ENCODE peak calls at places on chromosomes 6 and 20, in eight cellular contexts. V is posterior cingulate gyrus; K is endothelial cell; I is SHP77 treated with DMSO at 0.1 percent for 48 hours; G is RCC 7860; R is stimulated activated CD4-positive, alpha-beta T cell treated with anti-CD3 and anti-CD28 coated beads, Interleukin-2, amount 100 ng/mL, for 48 hours; Q is nephron progenitor cell; Y is G401. U is an unnamed sample.
A peak's percentile ranks its signal among the peaks of the same experiment; 100 is the strongest.

GRCh38 chr6:159862103-159862502 is 28.7 kb upstream of the MAS1 start:
- DNase-seq in V (no peak), K (no peak), I (no peak), G (no peak), R (no peak), Q (no peak), Y (no peak), U (no peak)

GRCh38 chr6:148455674-148456559 is 113.3 kb downstream of the SASH1 start:
- DNase-seq in V (peak; percentile 70), K (no peak), I (no peak), G (no peak), R (no peak), Q (no peak), Y (peak; percentile 36), U (no peak)

GRCh38 chr20:37323985-37324384 is 22.0 kb upstream of the SRC start:
- DNase-seq in V (no peak), K (no peak), I (no peak), G (no peak), R (no peak), Q (no peak), Y (no peak), U (no peak)

GRCh38 chr20:5863040-5863811 is 87.1 kb downstream of the TRMT6 start:
- DNase-seq in V (no peak), K (no peak), I (no peak), G (peak; percentile 45), R (no peak), Q (no peak), Y (peak; percentile 99), U (no peak)

GRCh38 chr6:25175216-25175615 is 104.0 kb upstream of the CARMIL1 start:
- DNase-seq in V (no peak), K (no peak), I (no peak), G (no peak), R (no peak), Q (no peak), Y (no peak), U (peak; percentile 36)

GRCh38 chr6:14450133-14451040 is 332.8 kb downstream of the CD83 start:
- DNase-seq in V (no peak), K (no peak), I (no peak), G (no peak), R (no peak), Q (no peak), Y (peak; percentile 46), U (no peak)

GRCh38 chr6:121319112-121319553 is 15.1 kb downstream of the TBC1D32 start:
- DNase-seq in V (no peak), K (no peak), I (no peak), G (no peak), R (no peak), Q (no peak), Y (peak; percentile 26), U (no peak)

GRCh38 chr6:4369616-4370015 is 234.2 kb upstream of the ECI2 start:
- DNase-seq in V (no peak), K (no peak), I (no peak), G (peak; percentile 57), R (no peak), Q (no peak), Y (no peak), U (no peak)

GRCh38 chr6:149026530-149026942 is 279.7 kb downstream of the UST start:
- DNase-seq in V (no peak), K (peak; percentile 54), I (peak; percentile 35), G (peak; percentile 42), R (peak; percentile 44), Q (peak; percentile 47), Y (peak; percentile 41), U (no peak)

GRCh38 chr6:80638222-80639055 is 532.0 kb downstream of the BCKDHB start:
- DNase-seq in V (no peak), K (no peak), I (peak; percentile 92), G (peak; percentile 79), R (no peak), Q (no peak), Y (no peak), U (peak; percentile 8)

GRCh38 chr20:48908661-48909316 is 12.7 kb upstream of the ARFGEF2 start:
- DNase-seq in V (no peak), K (no peak), I (no peak), G (peak; percentile 18), R (no peak), Q (no peak), Y (no peak), U (no peak)

GRCh38 chr6:54264581-54265272 is 43.5 kb upstream of the TINAG start:
- DNase-seq in V (no peak), K (no peak), I (no peak), G (no peak), R (no peak), Q (no peak), Y (no peak), U (no peak)

GRCh38 chr6:20534906-20535305 is 649 bp downstream of the CDKAL1 start:
- DNase-seq in V (no peak), K (no peak), I (no peak), G (no peak), R (no peak), Q (no peak), Y (no peak), U (no peak)

GRCh38 chr20:45630366-45630765 is 718 bp downstream of the WFDC9 start:
- DNase-seq in V (no peak), K (no peak), I (no peak), G (no peak), R (no peak), Q (no peak), Y (no peak), U (no peak)

GRCh38 chr20:62606551-62607201 is 35.6 kb upstream of the SLCO4A1 start:
- DNase-seq in V (no peak), K (no peak), I (no peak), G (peak; percentile 44), R (no peak), Q (peak; percentile 62), Y (no peak), U (peak; percentile 28)

GRCh38 chr20:38649275-38649891 is 47.8 kb downstream of the ARHGAP40 start:
- DNase-seq in V (peak; percentile 49), K (peak; percentile 44), I (no peak), G (no peak), R (no peak), Q (peak; percentile 36), Y (peak; percentile 19), U (no peak)

GRCh38 chr20:48480391-48480790 is 347.4 kb downstream of the PREX1 start:
- DNase-seq in V (no peak), K (no peak), I (no peak), G (no peak), R (no peak), Q (no peak), Y (no peak), U (no peak)

GRCh38 chr6:38715016-38715809 is at the start of gene DNAH8:
- DNase-seq in V (peak; percentile 10), K (peak; percentile 15), I (no peak), G (no peak), R (peak; percentile 14), Q (peak; percentile 27), Y (no peak), U (no peak)

GRCh38 chr20:1478566-1478965 is 11.9 kb upstream of the NSFL1C start:
- DNase-seq in V (no peak), K (no peak), I (no peak), G (peak; percentile 55), R (no peak), Q (no peak), Y (no peak), U (no peak)

GRCh38 chr20:17875106-17875980 is 93.3 kb downstream of the SNX5 start:
- DNase-seq in V (peak; percentile 58), K (no peak), I (no peak), G (no peak), R (no peak), Q (no peak), Y (peak; percentile 11), U (peak; percentile 96)

GRCh38 chr6:44020148-44020547 is 107.1 kb downstream of the MRPL14 start:
- DNase-seq in V (no peak), K (no peak), I (no peak), G (no peak), R (no peak), Q (no peak), Y (no peak), U (peak; percentile 13)

GRCh38 chr6:13187692-13188091 is 140.6 kb downstream of the TBC1D7 start:
- DNase-seq in V (no peak), K (no peak), I (no peak), G (no peak), R (no peak), Q (no peak), Y (no peak), U (no peak)

GRCh38 chr6:108968746-108969316 is 120.6 kb downstream of the ARMC2 start:
- DNase-seq in V (no peak), K (no peak), I (no peak), G (no peak), R (no peak), Q (no peak), Y (no peak), U (no peak)

GRCh38 chr6:31652925-31653724 is 664 bp upstream of the BAG6 start:
- DNase-seq in V (peak; percentile 78), K (peak; percentile 16), I (no peak), G (no peak), R (peak; percentile 22), Q (peak; percentile 80), Y (peak; percentile 94), U (peak; percentile 91)

GRCh38 chr6:99145738-99146137 is 198.0 kb upstream of the FBXL4 start:
- DNase-seq in V (no peak), K (no peak), I (no peak), G (no peak), R (no peak), Q (no peak), Y (no peak), U (no peak)

GRCh38 chr20:23721962-23722361 is 28.8 kb downstream of the CST1 start:
- DNase-seq in V (no peak), K (no peak), I (no peak), G (no peak), R (no peak), Q (no peak), Y (no peak), U (no peak)

GRCh38 chr6:170208651-170209353 is 82.1 kb downstream of the DLL1 start:
- DNase-seq in V (no peak), K (peak; percentile 1), I (no peak), G (no peak), R (no peak), Q (no peak), Y (no peak), U (no peak)

GRCh38 chr20:46047821-46048220 is 18.8 kb downstream of the SLC12A5 start:
- DNase-seq in V (no peak), K (no peak), I (no peak), G (no peak), R (no peak), Q (no peak), Y (no peak), U (no peak)

GRCh38 chr6:51959744-51960383 is 127.5 kb downstream of the PKHD1 start:
- DNase-seq in V (peak; percentile 72), K (peak; percentile 84), I (peak; percentile 9), G (peak; percentile 29), R (peak; percentile 47), Q (peak; percentile 83), Y (peak; percentile 58), U (peak; percentile 68)

GRCh38 chr6:28864321-28864923 is 59.4 kb downstream of the TRIM27 start:
- DNase-seq in V (no peak), K (no peak), I (peak; percentile 66), G (no peak), R (no peak), Q (no peak), Y (peak; percentile 83), U (no peak)

GRCh38 chr6:36677059-36677749 is 1.3 kb upstream of the CDKN1A start:
- DNase-seq in V (no peak), K (no peak), I (no peak), G (no peak), R (no peak), Q (no peak), Y (peak; percentile 37), U (no peak)

GRCh38 chr6:169044376-169045230 is 209.0 kb downstream of the THBS2 start:
- DNase-seq in V (no peak), K (no peak), I (no peak), G (no peak), R (no peak), Q (no peak), Y (no peak), U (no peak)

GRCh38 chr20:46631212-46631869 is 19.9 kb downstream of the SLC13A3 start:
- DNase-seq in V (no peak), K (no peak), I (no peak), G (no peak), R (no peak), Q (no peak), Y (no peak), U (no peak)

GRCh38 chr20:64063389-64064144 is 569 bp downstream of the TCEA2 start:
- DNase-seq in V (no peak), K (no peak), I (no peak), G (no peak), R (no peak), Q (peak; percentile 67), Y (no peak), U (peak; percentile 30)